ENCODE peak calls at places on chromosome 3, in seven cellular contexts. F is LoVo; I is NT2/D1; Y is NCI-H774; A is Calu3; Q is AG10803; X is activated T-helper 9 cell treated with anti-CD3 and anti-CD28 coated beads, Interleukin-2, amount 50 U/mL, for 16 hours. R is an unnamed sample.

GRCh38 chr3:53938645-53939044 is 47.0 kb upstream of the SELENOK start:
- DNase-seq in F (peak), I (peak), Y (peak), A (peak), Q (peak), X (no peak), R (peak)

GRCh38 chr3:105800320-105800719 is 68.5 kb downstream of the CBLB start:
- DNase-seq in F (no peak), I (no peak), Y (no peak), A (no peak), Q (no peak), X (no peak), R (no peak)

GRCh38 chr3:187738400-187739124 is 6.7 kb downstream of the BCL6 start:
- DNase-seq in F (peak), I (peak), Y (peak), A (peak), Q (peak), X (peak), R (peak)

GRCh38 chr3:69842789-69843188 is 103.5 kb downstream of the MITF start:
- DNase-seq in F (no peak), I (no peak), Y (no peak), A (no peak), Q (no peak), X (no peak), R (peak)

GRCh38 chr3:188631291-188632010 is 477.5 kb downstream of the LPP start:
- DNase-seq in F (no peak), I (no peak), Y (no peak), A (no peak), Q (peak), X (no peak), R (no peak)

GRCh38 chr3:50600841-50601591 is 10.6 kb downstream of the CISH start:
- DNase-seq in F (peak), I (no peak), Y (peak), A (peak), Q (peak), X (peak), R (peak)

GRCh38 chr3:52532517-52532837 is 1.2 kb downstream of the NT5DC2 start:
- DNase-seq in F (peak), I (no peak), Y (no peak), A (peak), Q (no peak), X (peak), R (no peak)

GRCh38 chr3:55750525-55750924 is 263.4 kb upstream of the WNT5A start:
- DNase-seq in F (peak), I (no peak), Y (no peak), A (no peak), Q (peak), X (no peak), R (no peak)

GRCh38 chr3:127065561-127066270 is 82.8 kb downstream of the PLXNA1 start:
- DNase-seq in F (no peak), I (no peak), Y (no peak), A (no peak), Q (peak), X (no peak), R (peak)

GRCh38 chr3:53707222-53707621 is 139.0 kb downstream of the CHDH start:
- DNase-seq in F (no peak), I (no peak), Y (no peak), A (no peak), Q (no peak), X (no peak), R (no peak)

GRCh38 chr3:51539291-51539891 is 872 bp downstream of the RAD54L2 start:
- DNase-seq in F (peak), I (no peak), Y (no peak), A (peak), Q (peak), X (peak), R (no peak)

GRCh38 chr3:134641671-134642300 is 9.0 kb downstream of the KY start:
- DNase-seq in F (no peak), I (no peak), Y (no peak), A (no peak), Q (no peak), X (no peak), R (no peak)

GRCh38 chr3:142509079-142509478 is 61.2 kb upstream of the XRN1 start:
- DNase-seq in F (no peak), I (no peak), Y (no peak), A (no peak), Q (no peak), X (no peak), R (no peak)

GRCh38 chr3:143847787-143848631 is at the start of gene SLC9A9:
- DNase-seq in F (peak), I (peak), Y (peak), A (no peak), Q (peak), X (peak), R (peak)

GRCh38 chr3:172626241-172626640 is 84.6 kb downstream of the NCEH1 start:
- DNase-seq in F (peak), I (no peak), Y (no peak), A (no peak), Q (peak), X (no peak), R (no peak)

GRCh38 chr3:127747751-127748521 is 74.4 kb downstream of the MGLL start:
- DNase-seq in F (peak), I (no peak), Y (no peak), A (peak), Q (peak), X (no peak), R (peak)

GRCh38 chr3:8069471-8069870 is 432.2 kb upstream of the LMCD1 start:
- DNase-seq in F (no peak), I (peak), Y (no peak), A (no peak), Q (no peak), X (no peak), R (no peak)

GRCh38 chr3:3200632-3201212 is 21.2 kb upstream of the CRBN start:
- DNase-seq in F (peak), I (peak), Y (peak), A (peak), Q (peak), X (no peak), R (peak)

GRCh38 chr3:124960205-124960604 is 25.7 kb upstream of the MUC13 start:
- DNase-seq in F (no peak), I (no peak), Y (no peak), A (no peak), Q (no peak), X (no peak), R (no peak)

GRCh38 chr3:149388001-149388435 is 10.6 kb upstream of the TM4SF1 start:
- DNase-seq in F (peak), I (no peak), Y (no peak), A (no peak), Q (peak), X (no peak), R (no peak)

GRCh38 chr3:66033241-66034138 is 5.2 kb downstream of the MAGI1 start:
- DNase-seq in F (no peak), I (no peak), Y (no peak), A (no peak), Q (peak), X (no peak), R (no peak)

GRCh38 chr3:18735013-18735412 is 309.9 kb upstream of the SATB1 start:
- DNase-seq in F (no peak), I (no peak), Y (no peak), A (no peak), Q (no peak), X (no peak), R (no peak)

GRCh38 chr3:4821331-4821730 is 157.9 kb upstream of the BHLHE40 start:
- DNase-seq in F (no peak), I (no peak), Y (no peak), A (no peak), Q (no peak), X (no peak), R (no peak)

GRCh38 chr3:94927175-94927574 is 864.3 kb downstream of the NSUN3 start:
- DNase-seq in F (no peak), I (no peak), Y (no peak), A (no peak), Q (no peak), X (no peak), R (no peak)

GRCh38 chr3:78754066-78754743 is 1013.6 kb downstream of the ROBO1 start:
- DNase-seq in F (no peak), I (no peak), Y (no peak), A (peak), Q (peak), X (no peak), R (no peak)

GRCh38 chr3:36305929-36306520 is 74.3 kb upstream of the STAC start:
- DNase-seq in F (no peak), I (no peak), Y (no peak), A (no peak), Q (no peak), X (no peak), R (no peak)

GRCh38 chr3:4493931-4494806 is 1.0 kb downstream of the ITPR1 start:
- DNase-seq in F (no peak), I (no peak), Y (no peak), A (no peak), Q (peak), X (no peak), R (no peak)

GRCh38 chr3:39497753-39498152 is 30.3 kb downstream of the MOBP start:
- DNase-seq in F (no peak), I (no peak), Y (no peak), A (no peak), Q (no peak), X (no peak), R (no peak)

GRCh38 chr3:46573701-46574100 is 7.6 kb upstream of the LRRC2 start:
- DNase-seq in F (no peak), I (no peak), Y (no peak), A (no peak), Q (no peak), X (no peak), R (no peak)

GRCh38 chr3:9280477-9281219 is 31.2 kb upstream of the SRGAP3 start:
- DNase-seq in F (no peak), I (no peak), Y (peak), A (no peak), Q (peak), X (no peak), R (no peak)

GRCh38 chr3:4113811-4114522 is 189.2 kb upstream of the SETMAR start:
- DNase-seq in F (no peak), I (no peak), Y (no peak), A (no peak), Q (no peak), X (no peak), R (no peak)